ENCODE peak calls at places on chromosomes 12 and 14, in nine cellular contexts. O is PC-3; E is NCI-H2029; G is uterus; P is fibroblast of mammary gland; H is stimulated activated CD4-positive, alpha-beta T cell treated with anti-CD3 and anti-CD28 coated beads, Interleukin-4, amount 100 ng/mL, for 48 hours; A is T-helper 2 cell; C is GM04503; B is fibroblast of the conjunctiva. Q is an unnamed sample.

GRCh38 chr14:58353516-58354299 is 42.0 kb upstream of the TOMM20L start:
- DNase-seq in O (no peak), E (peak), G (no peak), P (peak), H (no peak), A (peak), C (no peak), B (no peak), Q (no peak)

GRCh38 chr12:68016136-68016535 is 26.9 kb downstream of the IFNG-AS1 start:
- DNase-seq in O (no peak), E (no peak), G (no peak), P (no peak), H (no peak), A (no peak), C (no peak), B (no peak), Q (no peak)

GRCh38 chr14:96635850-96636249 is 133.7 kb downstream of the PAPOLA start:
- DNase-seq in O (peak), E (no peak), G (no peak), P (no peak), H (no peak), A (no peak), C (no peak), B (no peak), Q (no peak)

GRCh38 chr12:51898937-51899336 is 8.4 kb upstream of the ACVRL1 start:
- DNase-seq in O (peak), E (no peak), G (no peak), P (peak), H (no peak), A (no peak), C (no peak), B (no peak), Q (no peak)

GRCh38 chr12:50734409-50735263 is 29.3 kb upstream of the ATF1 start:
- DNase-seq in O (peak), E (no peak), G (no peak), P (peak), H (no peak), A (peak), C (no peak), B (no peak), Q (peak)

GRCh38 chr14:68495101-68495637 is 297.7 kb downstream of the ZFP36L1 start:
- DNase-seq in O (peak), E (no peak), G (peak), P (no peak), H (no peak), A (no peak), C (no peak), B (no peak), Q (peak)

GRCh38 chr12:6114476-6114870 is 10.0 kb downstream of the VWF start:
- DNase-seq in O (no peak), E (no peak), G (no peak), P (no peak), H (no peak), A (no peak), C (no peak), B (no peak), Q (no peak)

GRCh38 chr12:125104978-125105377 is 39.7 kb downstream of the AACS start:
- DNase-seq in O (no peak), E (no peak), G (no peak), P (no peak), H (no peak), A (no peak), C (no peak), B (no peak), Q (no peak)

GRCh38 chr12:95838125-95838524 is 20.6 kb upstream of the SNRPF start:
- DNase-seq in O (peak), E (peak), G (no peak), P (peak), H (no peak), A (no peak), C (no peak), B (peak), Q (no peak)

GRCh38 chr12:2750185-2750584 is 44.6 kb upstream of the FKBP4 start:
- DNase-seq in O (no peak), E (no peak), G (no peak), P (no peak), H (no peak), A (no peak), C (no peak), B (no peak), Q (no peak)

GRCh38 chr12:3341594-3341993 is 149.4 kb upstream of the PRMT8 start:
- DNase-seq in O (no peak), E (peak), G (no peak), P (no peak), H (no peak), A (no peak), C (no peak), B (no peak), Q (no peak)

GRCh38 chr14:56659964-56660551 is 80.5 kb downstream of the TMEM260 start:
- DNase-seq in O (peak), E (peak), G (no peak), P (peak), H (no peak), A (peak), C (no peak), B (peak), Q (peak)

GRCh38 chr12:118611295-118611694 is 234.9 kb downstream of the SUDS3 start:
- DNase-seq in O (peak), E (no peak), G (no peak), P (no peak), H (no peak), A (no peak), C (no peak), B (no peak), Q (no peak)

GRCh38 chr14:75417674-75418073 is 10.1 kb upstream of the JDP2 start:
- DNase-seq in O (no peak), E (no peak), G (no peak), P (peak), H (no peak), A (no peak), C (peak), B (peak), Q (no peak)

GRCh38 chr14:96257056-96257455 is 1.0 kb downstream of the BDKRB1 start:
- DNase-seq in O (no peak), E (no peak), G (no peak), P (no peak), H (no peak), A (no peak), C (no peak), B (no peak), Q (no peak)

GRCh38 chr14:104697317-104697703 is 7.9 kb downstream of the INF2 start:
- DNase-seq in O (no peak), E (no peak), G (no peak), P (no peak), H (no peak), A (no peak), C (no peak), B (no peak), Q (no peak)

Q was measured in RWPE1.